ENCODE peak calls at places on chromosomes 12 and 14, in five cellular contexts. E, U, Y, O and F are unnamed samples.

GRCh38 chr12:49637401-49637800 is 14.0 kb downstream of the PRPF40B start:
- DNase-seq in E (no peak), U (no peak), Y (no peak), O (no peak), F (no peak)

GRCh38 chr12:100698518-100698917 is 96.1 kb upstream of the ANO4 start:
- DNase-seq in E (peak; percentile 20), U (no peak), Y (no peak), O (no peak), F (no peak)

GRCh38 chr12:49622501-49623141 is 740 bp upstream of the PRPF40B start:
- DNase-seq in E (peak; percentile 76), U (no peak), Y (peak; percentile 49), O (peak; percentile 73), F (no peak)

GRCh38 chr12:91985002-91985767 is 160.5 kb downstream of the BTG1 start:
- DNase-seq in E (peak; percentile 87), U (no peak), Y (no peak), O (peak; percentile 7), F (no peak)

GRCh38 chr12:124993568-124994434 is at the start of gene BRI3BP:
- DNase-seq in E (peak; percentile 71), U (peak; percentile 27), Y (peak; percentile 88), O (peak; percentile 69), F (peak; percentile 83)

GRCh38 chr12:117538032-117538690 is 176.7 kb upstream of the NOS1 start:
- DNase-seq in E (no peak), U (no peak), Y (no peak), O (no peak), F (no peak)

GRCh38 chr12:109820921-109821381 is 12.2 kb downstream of the TRPV4 start:
- DNase-seq in E (no peak), U (no peak), Y (no peak), O (peak; percentile 76), F (peak; percentile 91)

GRCh38 chr14:101604935-101605767 is 43.9 kb downstream of the DIO3 start:
- DNase-seq in E (no peak), U (no peak), Y (no peak), O (no peak), F (no peak)

GRCh38 chr12:47768323-47768811 is 4.7 kb upstream of the SLC48A1 start:
- DNase-seq in E (peak; percentile 28), U (no peak), Y (no peak), O (peak; percentile 26), F (no peak)

GRCh38 chr14:66405158-66405557 is 81.0 kb upstream of the CCDC196 start:
- DNase-seq in E (peak; percentile 29), U (no peak), Y (no peak), O (no peak), F (peak; percentile 4)

GRCh38 chr14:79663453-79663852 is 547.9 kb downstream of the DIO2 start:
- DNase-seq in E (no peak), U (no peak), Y (no peak), O (no peak), F (no peak)

GRCh38 chr12:70598467-70599194 is 38.6 kb downstream of the PTPRB start:
- DNase-seq in E (no peak), U (no peak), Y (no peak), O (no peak), F (peak; percentile 85)

GRCh38 chr12:75805905-75806304 is 225.7 kb downstream of the PHLDA1 start:
- DNase-seq in E (no peak), U (no peak), Y (no peak), O (no peak), F (no peak)

GRCh38 chr12:68349083-68349700 is 17.0 kb upstream of the MDM1 start:
- DNase-seq in E (no peak), U (no peak), Y (no peak), O (peak; percentile 47), F (peak; percentile 83)

GRCh38 chr14:30521899-30522736 is 36.8 kb upstream of the G2E3 start:
- DNase-seq in E (peak; percentile 58), U (no peak), Y (no peak), O (peak; percentile 63), F (peak; percentile 43)

GRCh38 chr12:26233620-26234019 is 38.2 kb downstream of the SSPN start:
- DNase-seq in E (peak; percentile 71), U (no peak), Y (no peak), O (no peak), F (no peak)

GRCh38 chr14:55938249-55938791 is 179.9 kb upstream of the PELI2 start:
- DNase-seq in E (peak; percentile 64), U (no peak), Y (peak; percentile 69), O (no peak), F (peak; percentile 6)

GRCh38 chr12:46453428-46453827 is 80.9 kb upstream of the SLC38A2 start:
- DNase-seq in E (no peak), U (no peak), Y (no peak), O (no peak), F (no peak)

GRCh38 chr14:64788706-64789105 is 84.5 kb downstream of the PLEKHG3 start:
- DNase-seq in E (peak; percentile 94), U (no peak), Y (no peak), O (no peak), F (no peak)

GRCh38 chr12:83408168-83408567 is 721.5 kb downstream of the TMTC2 start:
- DNase-seq in E (no peak), U (no peak), Y (no peak), O (no peak), F (no peak)

GRCh38 chr14:97468220-97468619 is 671.0 kb downstream of the VRK1 start:
- DNase-seq in E (no peak), U (no peak), Y (no peak), O (no peak), F (no peak)

GRCh38 chr14:96054661-96055060 is 15.5 kb downstream of the C14orf132 start:
- DNase-seq in E (peak; percentile 23), U (no peak), Y (no peak), O (no peak), F (no peak)